ENCODE peak calls at places on chromosome 9, in ten cellular contexts. Z is GM23248, N is cardiac muscle cell, T is lower lobe of right lung, K is breast epithelium, U is HepG2, X is Panc1, F is mesendoderm, M is fibroblast of lung, D is HCT116. B is an unnamed sample.

GRCh38 chr9:4987996-4988421 is 2.9 kb downstream of the JAK2 start:
- DNase-seq in Z (peak; percentile 68), N (peak; percentile 81), T (no peak), K (no peak), U (peak; percentile 66), X (peak; percentile 35), F (peak; percentile 92), M (peak; percentile 55), D (peak; percentile 48), B (peak; percentile 37)

GRCh38 chr9:126482361-126483044 is 131.2 kb upstream of the LMX1B start:
- DNase-seq in Z (peak; percentile 85), N (peak; percentile 84), T (peak; percentile 38), K (no peak), U (no peak), X (no peak), F (peak; percentile 89), M (peak; percentile 86), D (no peak), B (no peak)

GRCh38 chr9:127361561-127361960 is 35.4 kb upstream of the SLC2A8 start:
- DNase-seq in Z (no peak), N (no peak), T (no peak), K (no peak), U (no peak), X (no peak), F (no peak), M (no peak), D (no peak), B (no peak)

GRCh38 chr9:38682713-38683112 is 37.2 kb downstream of the FAM240B start:
- DNase-seq in Z (peak; percentile 64), N (peak; percentile 82), T (no peak), K (no peak), U (peak; percentile 54), X (peak; percentile 75), F (peak; percentile 95), M (peak; percentile 95), D (peak; percentile 67), B (no peak)

GRCh38 chr9:89797970-89798369 is 193.2 kb downstream of the GADD45G start:
- DNase-seq in Z (no peak), N (no peak), T (peak; percentile 18), K (no peak), U (no peak), X (no peak), F (no peak), M (no peak), D (no peak), B (no peak)

GRCh38 chr9:109158656-109159055 is 8.4 kb downstream of the FRRS1L start:
- DNase-seq in Z (peak; percentile 36), N (no peak), T (no peak), K (no peak), U (no peak), X (no peak), F (no peak), M (peak; percentile 8), D (no peak), B (no peak)

GRCh38 chr9:96567203-96567700 is 52.4 kb downstream of the CDC14B start:
- DNase-seq in Z (peak; percentile 70), N (peak; percentile 29), T (no peak), K (no peak), U (no peak), X (no peak), F (no peak), M (peak; percentile 26), D (no peak), B (no peak)

GRCh38 chr9:137070906-137071275 is 534 bp upstream of the SAPCD2 start:
- DNase-seq in Z (no peak), N (no peak), T (no peak), K (no peak), U (peak; percentile 64), X (no peak), F (no peak), M (no peak), D (no peak), B (no peak)

GRCh38 chr9:123169926-123170325 is 98.5 kb downstream of the STRBP start:
- DNase-seq in Z (no peak), N (no peak), T (no peak), K (no peak), U (no peak), X (no peak), F (no peak), M (no peak), D (no peak), B (no peak)

GRCh38 chr9:89880721-89881120 is 275.9 kb downstream of the GADD45G start:
- DNase-seq in Z (no peak), N (no peak), T (no peak), K (no peak), U (no peak), X (no peak), F (no peak), M (no peak), D (no peak), B (no peak)

GRCh38 chr9:75455444-75455921 is 367.2 kb downstream of the OSTF1 start:
- DNase-seq in Z (peak; percentile 44), N (peak; percentile 2), T (no peak), K (no peak), U (no peak), X (no peak), F (no peak), M (peak; percentile 23), D (no peak), B (no peak)

DNA sequence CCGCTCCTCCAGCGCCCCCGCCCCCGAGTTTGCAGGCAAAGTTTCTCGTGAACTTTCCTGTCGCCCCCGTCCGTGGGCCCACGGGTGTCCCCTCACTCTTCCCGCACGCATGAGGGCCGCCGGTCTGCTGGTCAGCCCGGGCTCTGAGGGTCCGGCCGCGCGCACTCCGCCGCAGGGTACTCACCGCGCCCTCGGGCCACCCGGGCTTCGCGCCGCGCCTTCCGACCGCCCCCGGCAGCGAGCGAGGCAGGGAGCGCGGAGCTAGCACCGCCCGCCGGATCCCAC is 211 bp downstream of the CNTFR start:
- DNase-seq in Z (no peak), N (no peak), T (peak; percentile 42), K (no peak), U (no peak), X (no peak), F (no peak), M (no peak), D (no peak), B (no peak)
- H3K4me3 ChIP-seq in Z (no peak overlapping the region), N (peak overlapping the region; percentile 65), T (peak overlapping the region; percentile 50), K (peak overlapping the region; percentile 65), U (no peak overlapping the region), X (peak overlapping the region; percentile 35), F (peak overlapping the region; percentile 9), M (no peak overlapping the region), D (no peak overlapping the region), B (no peak overlapping the region)

GRCh38 chr9:131697097-131697496 is 42.8 kb downstream of the RAPGEF1 start:
- DNase-seq in Z (peak; percentile 9), N (peak; percentile 46), T (no peak), K (no peak), U (no peak), X (no peak), F (peak; percentile 63), M (peak; percentile 51), D (no peak), B (no peak)
- H3K27ac ChIP-seq in Z (no peak overlapping the region), N (peak overlapping the region; percentile 53), T (peak overlapping the region; percentile 74), K (no peak overlapping the region), U (no peak overlapping the region), X (no peak overlapping the region), F (no peak overlapping the region), M (no peak overlapping the region), D (no peak overlapping the region), B (no peak overlapping the region)

GRCh38 chr9:129497837-129498450 is 123.0 kb downstream of the C9orf50 start:
- DNase-seq in Z (peak; percentile 39), N (no peak), T (no peak), K (no peak), U (no peak), X (no peak), F (no peak), M (no peak), D (no peak), B (no peak)
- H3K4me1 ChIP-seq in Z (peaks cover 24% of the 10 kb centered on the region), N (peaks cover 45% of the 10 kb centered on the region), T (peaks cover 59% of the 10 kb centered on the region), K (peaks cover 22% of the 10 kb centered on the region), U (peaks cover 56% of the 10 kb centered on the region), X (peaks cover 63% of the 10 kb centered on the region), F (peaks cover 19% of the 10 kb centered on the region), M (peaks cover 33% of the 10 kb centered on the region), D (peaks cover 70% of the 10 kb centered on the region), B (peaks cover 22% of the 10 kb centered on the region)

GRCh38 chr9:16203735-16204573 is 651.1 kb downstream of the CCDC171 start:
- DNase-seq in Z (no peak), N (no peak), T (no peak), K (no peak), U (no peak), X (no peak), F (no peak), M (peak; percentile 44), D (no peak), B (no peak)

GRCh38 chr9:16205455-16205854 is 652.6 kb downstream of the CCDC171 start:
- DNase-seq in Z (peak; percentile 36), N (no peak), T (no peak), K (no peak), U (no peak), X (no peak), F (no peak), M (no peak), D (no peak), B (no peak)

GRCh38 chr9:16210440-16210839 is 657.6 kb downstream of the CCDC171 start:
- DNase-seq in Z (no peak), N (no peak), T (no peak), K (no peak), U (no peak), X (no peak), F (no peak), M (no peak), D (no peak), B (no peak)

GRCh38 chr9:16206560-16206959 is 653.7 kb downstream of the CCDC171 start:
- DNase-seq in Z (no peak), N (no peak), T (no peak), K (no peak), U (no peak), X (no peak), F (no peak), M (no peak), D (no peak), B (no peak)

DNA sequence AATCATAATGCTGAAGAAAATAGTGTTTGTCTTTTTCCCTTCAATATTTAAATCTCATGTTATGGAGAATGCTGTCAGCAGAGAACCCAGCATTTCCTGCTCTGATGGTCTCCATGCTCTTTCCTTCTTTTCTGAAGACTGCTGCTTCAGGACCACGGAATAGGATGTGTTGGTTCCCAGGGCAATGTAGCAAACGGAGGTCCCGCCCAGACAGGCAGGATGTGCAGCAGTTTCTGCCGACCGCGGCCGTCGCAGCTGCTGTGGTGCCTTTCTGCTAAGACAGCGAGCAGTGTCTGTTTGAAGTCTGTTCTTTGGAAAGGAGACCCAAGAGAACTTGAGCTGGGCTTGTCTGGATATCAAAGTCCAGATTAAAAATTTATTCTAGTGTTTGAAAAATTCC is 654.3 kb downstream of the CCDC171 start:
- DNase-seq in Z (peak; percentile 49), N (peak; percentile 74), T (no peak), K (no peak), U (no peak), X (no peak), F (no peak), M (peak; percentile 62), D (no peak), B (no peak)
- H3K4me3 ChIP-seq in Z (peak overlapping the region; percentile 22), N (no peak overlapping the region), T (no peak overlapping the region), K (no peak overlapping the region), U (no peak overlapping the region), X (no peak overlapping the region), F (no peak overlapping the region), M (no peak overlapping the region), D (no peak overlapping the region), B (no peak overlapping the region)

GRCh38 chr9:134282138-134282650 is 44.1 kb upstream of the RXRA start:
- DNase-seq in Z (no peak), N (no peak), T (no peak), K (no peak), U (no peak), X (no peak), F (no peak), M (no peak), D (no peak), B (no peak)
- H3K27ac ChIP-seq in Z (no peak overlapping the region), N (no peak overlapping the region), T (no peak overlapping the region), K (no peak overlapping the region), U (no peak overlapping the region), X (no peak overlapping the region), F (no peak overlapping the region), M (no peak overlapping the region), D (no peak overlapping the region), B (no peak overlapping the region)

B was measured in CD8-positive, alpha-beta memory T cell.